ENCODE peak calls at places on chromosomes 12 and 14, in seven cellular contexts. K is GM04504; D is activated CD4-positive, alpha-beta T cell treated with anti-CD3 and anti-CD28 coated beads, Interleukin-2, amount 10 ng/mL, durations not matched to agents 7 days and 5 days; Z is heart right ventricle; B is kidney glomerular epithelial cell; W is omental fat pad; X is substantia nigra. E is an unnamed sample.

GRCh38 chr12:99618657-99619056 is 28.9 kb upstream of the GARIN6 start:
- DNase-seq in K (no peak), D (no peak), Z (no peak), B (no peak), W (no peak), X (no peak), E (no peak)

GRCh38 chr14:105857223-105857815 is 330.9 kb downstream of the TMEM121 start:
- DNase-seq in K (no peak), D (peak; percentile 64), Z (peak; percentile 2), B (no peak), W (no peak), X (no peak), E (no peak)

GRCh38 chr14:105065280-105066228 is at the start of gene GPR132:
- DNase-seq in K (no peak), D (peak; percentile 97), Z (peak; percentile 34), B (no peak), W (no peak), X (no peak), E (no peak)

GRCh38 chr14:78567343-78567742 is 397.2 kb downstream of the NRXN3 start:
- DNase-seq in K (peak; percentile 24), D (no peak), Z (peak; percentile 3), B (no peak), W (no peak), X (no peak), E (no peak)

GRCh38 chr12:6958609-6959375 is 7.6 kb downstream of the PTPN6 start:
- DNase-seq in K (no peak), D (peak; percentile 80), Z (peak; percentile 56), B (no peak), W (no peak), X (no peak), E (no peak)

GRCh38 chr12:87848248-87848868 is 180.8 kb downstream of the C12orf50 start:
- DNase-seq in K (peak; percentile 17), D (peak; percentile 22), Z (peak; percentile 5), B (peak; percentile 91), W (no peak), X (no peak), E (peak; percentile 25)

GRCh38 chr14:102471921-102472814 is 37.4 kb downstream of the ANKRD9 start:
- DNase-seq in K (no peak), D (no peak), Z (no peak), B (no peak), W (no peak), X (no peak), E (no peak)

GRCh38 chr12:9123741-9124140 is 8.0 kb upstream of the A2M start:
- DNase-seq in K (no peak), D (no peak), Z (no peak), B (no peak), W (no peak), X (no peak), E (no peak)

GRCh38 chr14:54366726-54367707 is 29.8 kb upstream of the CDKN3 start:
- DNase-seq in K (no peak), D (peak; percentile 35), Z (no peak), B (peak; percentile 84), W (no peak), X (peak; percentile 27), E (peak; percentile 60)

GRCh38 chr12:7497661-7498060 is 5.9 kb downstream of the CD163 start:
- DNase-seq in K (no peak), D (no peak), Z (no peak), B (no peak), W (no peak), X (no peak), E (no peak)

GRCh38 chr12:123471374-123472068 is 13.6 kb downstream of the SNRNP35 start:
- DNase-seq in K (peak; percentile 46), D (no peak), Z (peak; percentile 74), B (no peak), W (no peak), X (no peak), E (no peak)

GRCh38 chr14:103483600-103483999 is 39.0 kb downstream of the CKB start:
- DNase-seq in K (peak; percentile 73), D (no peak), Z (no peak), B (peak; percentile 20), W (peak; percentile 34), X (no peak), E (no peak)

GRCh38 chr14:76876076-76876475 is 49.9 kb downstream of the LRRC74A start:
- DNase-seq in K (peak; percentile 35), D (peak; percentile 55), Z (peak; percentile 51), B (peak; percentile 49), W (no peak), X (peak; percentile 27), E (peak; percentile 67)

GRCh38 chr12:76866146-76866545 is 12.7 kb downstream of the CSRP2 start:
- DNase-seq in K (no peak), D (no peak), Z (no peak), B (no peak), W (no peak), X (no peak), E (no peak)

GRCh38 chr14:100438678-100439592 is 115.8 kb downstream of the SLC25A47 start:
- DNase-seq in K (no peak), D (no peak), Z (no peak), B (peak; percentile 81), W (peak; percentile 40), X (no peak), E (no peak)

GRCh38 chr12:52847335-52848102 is 1.3 kb downstream of the KRT78 start:
- DNase-seq in K (no peak), D (no peak), Z (no peak), B (peak; percentile 19), W (no peak), X (no peak), E (no peak)

GRCh38 chr12:388547-389137 is 478 bp downstream of the KDM5A start:
- DNase-seq in K (no peak), D (peak; percentile 67), Z (no peak), B (no peak), W (no peak), X (no peak), E (peak; percentile 32)

GRCh38 chr14:24303988-24304387 is 3.8 kb downstream of the CIDEB start:
- DNase-seq in K (no peak), D (no peak), Z (no peak), B (no peak), W (no peak), X (no peak), E (no peak)

GRCh38 chr14:99687284-99688209 is 3.4 kb downstream of the CYP46A1 start:
- DNase-seq in K (no peak), D (peak; percentile 24), Z (no peak), B (no peak), W (no peak), X (no peak), E (no peak)

GRCh38 chr14:97866664-97867063 is 1069.5 kb downstream of the VRK1 start:
- DNase-seq in K (no peak), D (no peak), Z (no peak), B (no peak), W (no peak), X (no peak), E (peak; percentile 77)

GRCh38 chr14:53356361-53357150 is 203.4 kb upstream of the DDHD1 start:
- DNase-seq in K (no peak), D (no peak), Z (no peak), B (no peak), W (no peak), X (no peak), E (no peak)

GRCh38 chr12:2163172-2163927 is 110.6 kb downstream of the CACNA1C start:
- DNase-seq in K (no peak), D (no peak), Z (peak; percentile 93), B (no peak), W (peak; percentile 55), X (peak; percentile 25), E (peak; percentile 35)

GRCh38 chr12:59472273-59472672 is 123.6 kb upstream of the SLC16A7 start:
- DNase-seq in K (no peak), D (no peak), Z (no peak), B (no peak), W (no peak), X (no peak), E (no peak)

GRCh38 chr12:102486153-102486552 is 5.8 kb upstream of the IGF1 start:
- DNase-seq in K (no peak), D (no peak), Z (no peak), B (no peak), W (no peak), X (no peak), E (no peak)

GRCh38 chr14:51020024-51020710 is 74.7 kb downstream of the TRIM9 start:
- DNase-seq in K (peak; percentile 39), D (no peak), Z (no peak), B (no peak), W (no peak), X (no peak), E (no peak)

GRCh38 chr12:111942557-111942956 is 70.4 kb downstream of the TMEM116 start:
- DNase-seq in K (peak; percentile 32), D (no peak), Z (no peak), B (peak; percentile 63), W (no peak), X (no peak), E (no peak)

GRCh38 chr12:52307836-52308806 is 13.1 kb downstream of the KRT83 start:
- DNase-seq in K (no peak), D (peak; percentile 41), Z (peak; percentile 45), B (peak; percentile 21), W (no peak), X (peak; percentile 28), E (peak; percentile 17)

GRCh38 chr14:99606359-99606758 is 2.4 kb upstream of the CCDC85C start:
- DNase-seq in K (no peak), D (no peak), Z (no peak), B (no peak), W (no peak), X (no peak), E (no peak)

E was measured in putamen.